ENCODE peak calls at places on chromosomes 13 and 19, in seven cellular contexts. W, X, I, B, C, G and J are unnamed samples.

GRCh38 chr19:18684642-18684993 is 1.1 kb downstream of the CRTC1 start:
- DNase-seq in W (no peak), X (no peak), I (no peak), B (no peak), C (no peak), G (no peak), J (no peak)

GRCh38 chr19:17041994-17042393 is 15.4 kb upstream of the CPAMD8 start:
- DNase-seq in W (peak; percentile 78), X (no peak), I (no peak), B (no peak), C (no peak), G (no peak), J (no peak)

GRCh38 chr13:46753137-46753536 is 43.8 kb downstream of the ESD start:
- DNase-seq in W (no peak), X (no peak), I (no peak), B (no peak), C (no peak), G (no peak), J (no peak)

GRCh38 chr19:55442372-55443044 is 592 bp downstream of the SHISA7 start:
- DNase-seq in W (no peak), X (no peak), I (no peak), B (no peak), C (no peak), G (no peak), J (no peak)

GRCh38 chr13:31051999-31052398 is 109.7 kb downstream of the HSPH1 start:
- DNase-seq in W (no peak), X (no peak), I (no peak), B (no peak), C (no peak), G (no peak), J (no peak)

GRCh38 chr13:109401891-109402290 is 384.5 kb downstream of the IRS2 start:
- DNase-seq in W (no peak), X (no peak), I (no peak), B (no peak), C (no peak), G (no peak), J (no peak)

GRCh38 chr19:3966051-3967017 is 4.6 kb downstream of the DAPK3 start:
- DNase-seq in W (no peak), X (peak; percentile 94), I (no peak), B (no peak), C (no peak), G (no peak), J (no peak)

GRCh38 chr19:17282488-17283256 is 971 bp downstream of the ANKLE1 start:
- DNase-seq in W (peak; percentile 65), X (peak; percentile 89), I (peak; percentile 84), B (peak; percentile 92), C (no peak), G (peak; percentile 65), J (peak; percentile 82)

GRCh38 chr13:45086484-45086883 is 33.8 kb upstream of the GTF2F2 start:
- DNase-seq in W (peak; percentile 90), X (no peak), I (no peak), B (no peak), C (peak; percentile 62), G (no peak), J (no peak)

GRCh38 chr13:68588623-68589022 is 1358.5 kb upstream of the PCDH9 start:
- DNase-seq in W (no peak), X (no peak), I (no peak), B (no peak), C (no peak), G (no peak), J (no peak)

GRCh38 chr19:32041681-32042292 is 303.6 kb upstream of the ZNF507 start:
- DNase-seq in W (peak; percentile 31), X (peak; percentile 64), I (peak; percentile 46), B (no peak), C (no peak), G (no peak), J (peak; percentile 2)

GRCh38 chr13:81917829-81918228 is 1576.9 kb upstream of the SPRY2 start:
- DNase-seq in W (no peak), X (no peak), I (no peak), B (no peak), C (no peak), G (no peak), J (peak; percentile 14)

GRCh38 chr13:40341501-40341900 is 324.9 kb downstream of the FOXO1 start:
- DNase-seq in W (no peak), X (no peak), I (no peak), B (no peak), C (no peak), G (no peak), J (no peak)

GRCh38 chr19:56119585-56119978 is 1.5 kb downstream of the ZNF787 start:
- DNase-seq in W (peak; percentile 61), X (peak; percentile 73), I (no peak), B (no peak), C (no peak), G (no peak), J (peak; percentile 46)

GRCh38 chr13:63636231-63636993 is 2220.8 kb upstream of the PCDH20 start:
- DNase-seq in W (no peak), X (no peak), I (no peak), B (no peak), C (no peak), G (no peak), J (no peak)

GRCh38 chr13:48263196-48263595 is 30.2 kb downstream of the ITM2B start:
- DNase-seq in W (no peak), X (no peak), I (no peak), B (no peak), C (no peak), G (no peak), J (peak; percentile 14)

GRCh38 chr19:8017808-8018207 is 12.4 kb upstream of the ELAVL1 start:
- DNase-seq in W (no peak), X (peak; percentile 78), I (no peak), B (no peak), C (no peak), G (peak; percentile 26), J (no peak)

GRCh38 chr19:8449830-8450229 is 5.1 kb downstream of the HNRNPM start:
- DNase-seq in W (no peak), X (no peak), I (no peak), B (no peak), C (no peak), G (no peak), J (peak; percentile 63)

GRCh38 chr13:49561064-49561410 is 24.3 kb downstream of the RCBTB1 start:
- DNase-seq in W (no peak), X (no peak), I (no peak), B (no peak), C (no peak), G (no peak), J (no peak)

GRCh38 chr13:28056426-28056825 is 44.0 kb downstream of the FLT3 start:
- DNase-seq in W (no peak), X (no peak), I (no peak), B (no peak), C (no peak), G (no peak), J (no peak)

GRCh38 chr13:64130600-64130999 is 2715.0 kb upstream of the PCDH20 start:
- DNase-seq in W (peak; percentile 1), X (no peak), I (no peak), B (peak; percentile 28), C (no peak), G (no peak), J (no peak)

GRCh38 chr13:89136678-89137077 is 1465.5 kb downstream of the SLITRK5 start:
- DNase-seq in W (no peak), X (no peak), I (no peak), B (no peak), C (no peak), G (no peak), J (peak; percentile 14)

GRCh38 chr13:99575376-99575775 is 74.1 kb downstream of the TM9SF2 start:
- DNase-seq in W (no peak), X (no peak), I (no peak), B (no peak), C (no peak), G (no peak), J (no peak)

DNA sequence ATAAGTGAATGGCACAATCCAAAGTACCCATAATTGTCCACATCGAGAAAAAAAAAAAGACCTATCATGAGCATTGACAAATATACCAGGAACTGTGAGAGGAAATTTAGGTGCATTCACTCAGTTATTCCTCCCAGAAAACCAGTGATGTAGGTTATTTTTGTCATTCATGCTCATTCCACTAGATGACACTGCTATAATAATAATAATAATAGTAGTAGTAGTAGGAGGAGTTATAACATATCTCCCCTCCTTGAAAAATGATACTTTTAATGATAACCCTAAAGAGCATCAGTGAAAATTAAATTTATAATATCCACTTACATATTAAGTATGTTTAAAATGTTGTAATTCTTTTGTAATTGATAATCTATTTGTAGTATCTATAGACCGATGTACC is 463.9 kb upstream of the MIR17HG start:
- DNase-seq in W (no peak), X (no peak), I (no peak), B (no peak), C (no peak), G (no peak), J (no peak)
- TF ChIP-seq CTCF in W (no peak), X (no peak), I (no peak), B (no peak), C (no peak), G (no peak), J (no peak)

DNA sequence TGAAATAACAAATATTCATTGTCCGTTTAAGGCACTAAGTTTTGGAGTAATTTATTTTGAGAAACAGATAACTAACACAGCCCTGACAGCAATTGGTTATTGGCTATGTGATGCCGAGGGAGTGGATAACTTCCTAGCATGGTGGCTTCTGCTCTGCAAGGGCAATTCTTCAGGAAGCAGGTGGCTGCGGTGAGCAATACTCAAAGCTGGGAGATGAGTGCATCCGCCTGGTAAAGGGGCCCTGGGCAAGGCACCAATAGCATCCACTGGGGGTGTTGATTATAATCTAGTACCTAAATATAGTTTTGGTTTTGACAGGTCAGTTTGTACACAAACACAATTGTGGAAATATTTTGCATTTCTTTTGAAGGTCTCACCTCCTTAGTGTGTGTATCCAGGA is 41.0 kb downstream of the CCDC70 start:
- DNase-seq in W (no peak), X (no peak), I (no peak), B (no peak), C (no peak), G (no peak), J (no peak)
- H3K4me3 ChIP-seq in W (no peak overlapping the region), X (no peak overlapping the region), I (no peak overlapping the region), B (no peak overlapping the region), C (no peak overlapping the region), G (no peak overlapping the region), J (no peak overlapping the region)

DNA sequence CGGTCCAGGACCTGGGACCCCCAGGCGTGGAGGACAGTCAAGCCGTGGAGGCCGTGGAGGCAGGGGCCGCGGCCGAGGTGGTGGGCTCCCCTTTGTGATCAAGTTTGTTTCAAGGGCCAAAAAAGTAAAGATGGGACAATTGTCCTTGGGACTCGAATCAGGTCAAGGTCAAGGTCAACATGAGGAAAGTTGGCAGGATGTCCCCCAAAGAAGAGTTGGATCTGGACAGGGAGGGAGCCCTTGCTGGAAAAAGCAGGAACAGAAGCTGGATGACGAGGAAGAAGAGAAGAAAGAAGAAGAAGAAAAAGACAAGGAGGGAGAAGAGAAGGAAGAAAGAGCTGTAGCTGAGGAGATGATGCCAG is 2.3 kb downstream of the KMT2B start:
- DNase-seq in W (no peak), X (no peak), I (no peak), B (peak; percentile 72), C (no peak), G (no peak), J (no peak)
- TF ChIP-seq CTCF in W (no peak), X (no peak), I (no peak), B (no peak), C (no peak), G (no peak), J (no peak)

DNA sequence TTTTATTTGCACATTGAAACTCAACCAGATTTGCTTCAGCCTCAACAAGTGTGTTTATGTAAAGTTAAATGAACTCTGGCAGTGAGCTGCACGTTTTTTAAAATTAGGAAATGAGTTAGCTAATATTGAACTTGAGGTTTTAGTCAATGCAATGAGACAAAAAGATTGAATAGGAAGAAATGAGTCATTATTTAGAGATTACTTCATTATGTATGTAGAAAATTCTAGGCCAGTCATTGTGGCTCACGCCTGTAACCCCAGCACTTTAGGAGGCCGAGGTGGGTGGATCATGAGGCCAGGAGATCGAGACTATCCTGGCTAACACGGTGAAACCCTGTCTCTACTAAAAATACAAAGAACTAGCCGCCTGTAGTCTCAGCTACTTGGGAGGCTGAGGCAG is 22.8 kb upstream of the CD70 start:
- DNase-seq in W (peak; percentile 74), X (no peak), I (no peak), B (no peak), C (peak; percentile 47), G (no peak), J (peak; percentile 75)
- H3K4me3 ChIP-seq in W (no peak overlapping the region), X (no peak overlapping the region), I (no peak overlapping the region), B (no peak overlapping the region), C (no peak overlapping the region), G (no peak overlapping the region), J (no peak overlapping the region)